ENCODE peak calls at places on chromosomes 7 and 10, in five cellular contexts. O is epithelial cell of esophagus, T is T-helper 9 cell, C is NCI-H2081, F is GOT3. M is an unnamed sample.

GRCh38 chr10:44242091-44242490 is 142.8 kb downstream of the CXCL12 start:
- DNase-seq in O (no peak), T (no peak), C (no peak), F (no peak), M (no peak)

GRCh38 chr7:47392241-47392759 is 189.6 kb downstream of the TNS3 start:
- DNase-seq in O (no peak), T (no peak), C (no peak), F (no peak), M (no peak)

GRCh38 chr10:129417882-129418281 is 49.2 kb upstream of the MGMT start:
- DNase-seq in O (no peak), T (no peak), C (no peak), F (no peak), M (no peak)

GRCh38 chr10:74058658-74059057 is 60.7 kb downstream of the VCL start:
- DNase-seq in O (peak), T (no peak), C (peak), F (no peak), M (no peak)

GRCh38 chr10:74585231-74586087 is 240.9 kb upstream of the KAT6B start:
- DNase-seq in O (no peak), T (peak), C (peak), F (no peak), M (no peak)

GRCh38 chr7:47228386-47229014 is 353.4 kb downstream of the TNS3 start:
- DNase-seq in O (no peak), T (no peak), C (no peak), F (no peak), M (no peak)

GRCh38 chr10:71127019-71127534 is 85.3 kb upstream of the UNC5B start:
- DNase-seq in O (no peak), T (no peak), C (no peak), F (no peak), M (no peak)

GRCh38 chr7:158094046-158094445 is 493.6 kb downstream of the PTPRN2 start:
- DNase-seq in O (no peak), T (no peak), C (no peak), F (no peak), M (no peak)

GRCh38 chr7:113404245-113404644 is 285.9 kb upstream of the SMIM30 start:
- DNase-seq in O (peak), T (no peak), C (peak), F (no peak), M (no peak)